ENCODE peak calls at places on chromosomes 16 and 17, in six cellular contexts. K is foreskin keratinocyte, N is uterus, X is pancreas, L is lung, C is endothelial cell of umbilical vein. B is an unnamed sample.

GRCh38 chr17:64938925-64939474 is 19.7 kb upstream of the LRRC37A3 start:
- DNase-seq in X (peak; percentile 68), C (peak; percentile 42), L (peak; percentile 45), K (no peak), N (no peak), B (no peak)

GRCh38 chr17:6254036-6254435 is 180.9 kb downstream of the AIPL1 start:
- DNase-seq in C (peak; percentile 74), L (no peak), N (no peak), K (no peak), X (no peak), B (no peak)

GRCh38 chr17:77744268-77744988 is 214.1 kb upstream of the TNRC6C start:
- DNase-seq in C (no peak), X (peak; percentile 27), N (no peak), L (no peak), K (no peak), B (peak; percentile 24)

GRCh38 chr16:79811541-79811940 is 211.0 kb upstream of the MAF start:
- DNase-seq in L (no peak), X (no peak), K (peak; percentile 54), C (no peak), N (no peak), B (no peak)

GRCh38 chr16:27204232-27204915 is 1.0 kb downstream of the KDM8 start:
- DNase-seq in L (no peak), K (no peak), X (no peak), N (no peak), C (no peak), B (no peak)

GRCh38 chr16:79009911-79010310 is 590.6 kb downstream of the MAF start:
- DNase-seq in N (no peak), C (no peak), X (no peak), K (no peak), L (no peak), B (no peak)

GRCh38 chr17:53353919-53354351 is 468.8 kb upstream of the KIF2B start:
- DNase-seq in C (no peak), L (no peak), N (no peak), X (peak; percentile 12), K (peak; percentile 28), B (no peak)

GRCh38 chr17:47735536-47736011 is 2.5 kb downstream of the TBX21 start:
- DNase-seq in X (peak; percentile 32), K (no peak), N (no peak), C (no peak), L (no peak), B (peak; percentile 32)

GRCh38 chr17:77269696-77270681 is 129.2 kb downstream of the SEC14L1 start:
- DNase-seq in X (no peak), N (no peak), L (no peak), K (no peak), C (no peak), B (no peak)

GRCh38 chr17:18362509-18363020 is 785 bp downstream of the SHMT1 start:
- DNase-seq in C (peak; percentile 23), L (peak; percentile 79), N (peak; percentile 49), X (peak; percentile 65), K (no peak), B (peak; percentile 53)

GRCh38 chr17:81102352-81102751 is 63.0 kb upstream of the PVALEF start:
- DNase-seq in C (no peak), X (no peak), N (no peak), K (no peak), L (no peak), B (no peak)

GRCh38 chr17:12987120-12987519 is 30.7 kb downstream of the ELAC2 start:
- DNase-seq in K (no peak), C (no peak), X (no peak), N (no peak), L (no peak), B (no peak)

DNA sequence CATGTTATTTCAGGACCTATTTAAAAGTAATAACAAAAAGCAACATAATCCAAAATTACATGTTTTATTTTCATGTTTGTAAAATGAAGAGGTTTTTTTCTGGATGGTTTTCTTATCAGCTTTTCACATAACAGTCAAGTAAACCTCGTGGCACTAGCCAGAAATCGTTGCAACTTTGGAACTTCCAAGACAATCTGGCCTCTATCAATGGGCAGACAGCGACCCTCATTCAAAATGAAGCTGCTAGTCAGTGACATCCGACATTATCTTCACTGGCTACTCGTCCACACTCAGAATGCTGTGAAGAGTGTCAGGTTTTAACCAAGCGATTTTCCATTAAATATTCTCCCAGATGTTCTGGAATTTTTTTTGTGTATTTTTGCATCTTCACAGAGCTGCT is 22.7 kb downstream of the ZNF652 start:
- DNase-seq in K (no peak), L (no peak), X (no peak), N (no peak), C (no peak), B (no peak)
- H3K4me1 ChIP-seq in K (no peaks in the 10 kb centered on the region), L (no peaks in the 10 kb centered on the region), X (peaks cover 8% of the 10 kb centered on the region), N (peaks cover 14% of the 10 kb centered on the region), C (peaks cover 3% of the 10 kb centered on the region), B (no peaks in the 10 kb centered on the region)

GRCh38 chr16:49378238-49378637 is 4.6 kb downstream of the C16orf78 start:
- DNase-seq in K (no peak), X (no peak), N (no peak), C (no peak), L (no peak), B (no peak)

GRCh38 chr16:49377196-49377755 is 3.7 kb downstream of the C16orf78 start:
- DNase-seq in X (no peak), L (no peak), K (no peak), C (no peak), N (no peak), B (no peak)

GRCh38 chr16:49378816-49379215 is 5.2 kb downstream of the C16orf78 start:
- DNase-seq in K (no peak), L (no peak), C (no peak), N (no peak), X (no peak), B (no peak)

GRCh38 chr16:49382916-49383315 is 9.3 kb downstream of the C16orf78 start:
- DNase-seq in C (no peak), K (no peak), N (no peak), L (no peak), X (no peak), B (no peak)
- TF ChIP-seq CTCF in C (no peak), K (no peak), N (no peak), L (no peak), X (no peak), B (no peak)

DNA sequence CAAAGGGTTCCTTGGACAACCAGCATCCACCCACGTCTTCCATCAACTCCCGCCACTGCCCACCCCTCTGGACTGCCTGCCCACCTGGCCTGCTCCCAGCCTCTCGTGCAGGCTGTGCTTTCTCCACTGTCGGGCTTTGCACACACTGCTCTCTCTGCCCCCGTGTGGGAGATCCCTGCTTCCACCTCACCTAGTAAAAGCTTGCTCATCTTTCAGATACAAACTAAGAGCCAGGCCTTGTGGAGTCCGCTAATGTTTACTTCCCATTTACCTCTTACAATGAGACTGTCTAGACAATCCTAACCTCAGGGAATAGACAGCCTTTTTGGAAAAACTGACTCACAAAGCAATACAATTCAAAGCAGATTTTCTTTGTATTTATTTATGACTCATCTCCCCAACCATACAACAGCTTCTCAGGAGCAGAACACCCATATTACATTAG is 67.6 kb downstream of the USP31 start:
- DNase-seq in X (no peak), K (peak; percentile 83), N (peak; percentile 46), L (no peak), C (peak; percentile 75), B (no peak)
- H3K4me1 ChIP-seq in X (no peaks in the 10 kb centered on the region), K (peaks cover 20% of the 10 kb centered on the region), N (no peaks in the 10 kb centered on the region), L (no peaks in the 10 kb centered on the region), C (peaks cover 34% of the 10 kb centered on the region), B (no peaks in the 10 kb centered on the region)

GRCh38 chr17:42623732-42624596 is 14.5 kb downstream of the TUBG1 start:
- DNase-seq in N (no peak), L (no peak), C (peak; percentile 57), K (peak; percentile 53), X (no peak), B (no peak)
- TF ChIP-seq CTCF in N (no peak), L (no peak), C (no peak), K (peak; percentile 28), X (no peak), B (no peak)

B was measured in Caco-2.